ENCODE peak calls at places on chromosomes 3 and 15, in six cellular contexts. D is endodermal cell, M is kidney, R is GM13976, W is progenitor cell of endocrine pancreas, I is cardiac fibroblast. P is an unnamed sample.
A peak's percentile ranks its signal among the peaks of the same experiment; 100 is the strongest.

GRCh38 chr3:129123314-129124060 is 1.9 kb upstream of the RAB43 start:
- DNase-seq in M (no peak), R (no peak), I (no peak), D (peak; percentile 46), W (no peak), P (no peak)

GRCh38 chr15:76861815-76862397 is 43.2 kb downstream of the SCAPER start:
- DNase-seq in M (no peak), D (no peak), W (no peak), I (no peak), R (no peak), P (no peak)

GRCh38 chr3:50194128-50194902 is 2.9 kb downstream of the GNAT1 start:
- DNase-seq in I (peak; percentile 68), R (peak; percentile 90), W (peak; percentile 47), M (no peak), D (peak; percentile 91), P (no peak)

GRCh38 chr15:82543155-82543554 is 2.9 kb upstream of the RPS17 start:
- DNase-seq in I (peak; percentile 73), M (no peak), D (peak; percentile 77), R (no peak), W (no peak), P (no peak)

GRCh38 chr3:184262166-184262926 is 993 bp upstream of the CAMK2N2 start:
- DNase-seq in I (no peak), R (no peak), D (peak; percentile 62), M (peak; percentile 74), W (no peak), P (no peak)

GRCh38 chr15:65056106-65056505 is 10.9 kb downstream of the SLC51B start:
- DNase-seq in I (no peak), M (no peak), D (no peak), W (no peak), R (no peak), P (no peak)

GRCh38 chr3:182357928-182358327 is 435.4 kb upstream of the ATP11B start:
- DNase-seq in W (no peak), M (no peak), R (no peak), D (no peak), I (no peak), P (no peak)

GRCh38 chr15:77659350-77660321 is 26.9 kb upstream of the LINGO1 start:
- DNase-seq in W (peak; percentile 44), I (peak; percentile 63), R (peak; percentile 83), D (peak; percentile 89), M (no peak), P (no peak)

GRCh38 chr3:110459021-110459420 is 612.6 kb upstream of the NECTIN3 start:
- DNase-seq in D (no peak), R (no peak), I (peak; percentile 58), W (no peak), M (no peak), P (no peak)

GRCh38 chr3:10353160-10353559 is 32.2 kb upstream of the SEC13 start:
- DNase-seq in M (peak; percentile 39), I (peak; percentile 24), W (no peak), D (no peak), R (no peak), P (no peak)

GRCh38 chr3:127647171-127647884 is 18.3 kb downstream of the PODXL2 start:
- DNase-seq in R (no peak), I (no peak), D (no peak), M (no peak), W (no peak), P (no peak)

GRCh38 chr15:51243774-51244173 is 94.6 kb downstream of the CYP19A1 start:
- DNase-seq in R (peak; percentile 37), D (no peak), I (peak; percentile 35), W (no peak), M (no peak), P (no peak)

GRCh38 chr3:150254199-150254786 is 153.8 kb upstream of the TSC22D2 start:
- DNase-seq in W (no peak), D (no peak), I (no peak), M (no peak), R (no peak), P (no peak)

GRCh38 chr3:52742418-52743041 is 28.2 kb downstream of the NEK4 start:
- DNase-seq in M (no peak), R (peak; percentile 63), W (no peak), D (no peak), I (peak; percentile 66), P (no peak)

GRCh38 chr3:42704136-42704841 is 1.7 kb upstream of the HHATL start:
- DNase-seq in M (no peak), W (no peak), D (no peak), R (peak; percentile 24), I (no peak), P (peak; percentile 57)

GRCh38 chr15:59688383-59688887 is 685 bp downstream of the BNIP2 start:
- DNase-seq in D (no peak), M (no peak), I (peak; percentile 84), W (no peak), R (peak; percentile 13), P (no peak)

GRCh38 chr15:69593981-69594966 is 141.7 kb downstream of the RPLP1 start:
- DNase-seq in R (no peak), I (peak; percentile 54), D (peak; percentile 81), M (no peak), W (peak; percentile 89), P (peak; percentile 79)

GRCh38 chr3:40652072-40652471 is 127.3 kb downstream of the ZNF621 start:
- DNase-seq in W (no peak), I (no peak), D (no peak), M (no peak), R (no peak), P (no peak)

GRCh38 chr3:156728267-156728985 is 54.0 kb downstream of the TIPARP start:
- DNase-seq in R (no peak), W (no peak), M (no peak), D (no peak), I (peak; percentile 67), P (no peak)

GRCh38 chr3:149369991-149370866 is 7.2 kb downstream of the TM4SF1 start:
- DNase-seq in M (no peak), D (no peak), W (no peak), I (peak; percentile 41), R (no peak), P (no peak)

GRCh38 chr3:174333640-174334039 is 525.5 kb upstream of the NAALADL2 start:
- DNase-seq in D (no peak), M (no peak), I (no peak), R (no peak), W (no peak), P (no peak)

DNA sequence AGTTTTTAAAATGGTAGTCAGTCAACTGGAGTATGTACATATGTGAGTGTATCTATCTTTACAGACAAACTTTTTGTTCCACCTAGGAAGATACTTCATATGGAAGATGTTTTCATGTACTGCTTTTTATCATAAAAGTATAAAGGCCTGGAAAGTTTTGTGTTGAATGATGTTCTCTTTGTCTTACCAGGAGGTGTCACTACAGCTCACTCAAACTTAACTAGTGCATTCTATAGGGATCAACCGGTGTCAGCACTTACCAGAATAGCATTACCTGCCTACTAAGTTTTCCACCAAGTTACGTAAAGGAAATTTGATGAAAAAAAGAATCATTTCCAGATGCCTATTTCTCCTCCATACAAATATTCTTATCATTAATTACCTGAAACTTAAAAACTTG is 522.6 kb upstream of the SEMA6D start:
- DNase-seq in W (no peak), I (peak; percentile 64), R (no peak), D (no peak), M (no peak), P (no peak)
- TF ChIP-seq CTCF in W (peak; percentile 43), I (peak; percentile 32), R (no peak), D (peak; percentile 79), M (no peak), P (peak; percentile 61)

GRCh38 chr3:64329037-64329436 is 103.8 kb upstream of the PRICKLE2 start:
- DNase-seq in D (peak; percentile 56), W (no peak), R (no peak), I (no peak), M (no peak), P (no peak)
- TF ChIP-seq CTCF in D (peak; percentile 67), W (no peak), R (no peak), I (peak; percentile 9), M (no peak), P (peak; percentile 18)

DNA sequence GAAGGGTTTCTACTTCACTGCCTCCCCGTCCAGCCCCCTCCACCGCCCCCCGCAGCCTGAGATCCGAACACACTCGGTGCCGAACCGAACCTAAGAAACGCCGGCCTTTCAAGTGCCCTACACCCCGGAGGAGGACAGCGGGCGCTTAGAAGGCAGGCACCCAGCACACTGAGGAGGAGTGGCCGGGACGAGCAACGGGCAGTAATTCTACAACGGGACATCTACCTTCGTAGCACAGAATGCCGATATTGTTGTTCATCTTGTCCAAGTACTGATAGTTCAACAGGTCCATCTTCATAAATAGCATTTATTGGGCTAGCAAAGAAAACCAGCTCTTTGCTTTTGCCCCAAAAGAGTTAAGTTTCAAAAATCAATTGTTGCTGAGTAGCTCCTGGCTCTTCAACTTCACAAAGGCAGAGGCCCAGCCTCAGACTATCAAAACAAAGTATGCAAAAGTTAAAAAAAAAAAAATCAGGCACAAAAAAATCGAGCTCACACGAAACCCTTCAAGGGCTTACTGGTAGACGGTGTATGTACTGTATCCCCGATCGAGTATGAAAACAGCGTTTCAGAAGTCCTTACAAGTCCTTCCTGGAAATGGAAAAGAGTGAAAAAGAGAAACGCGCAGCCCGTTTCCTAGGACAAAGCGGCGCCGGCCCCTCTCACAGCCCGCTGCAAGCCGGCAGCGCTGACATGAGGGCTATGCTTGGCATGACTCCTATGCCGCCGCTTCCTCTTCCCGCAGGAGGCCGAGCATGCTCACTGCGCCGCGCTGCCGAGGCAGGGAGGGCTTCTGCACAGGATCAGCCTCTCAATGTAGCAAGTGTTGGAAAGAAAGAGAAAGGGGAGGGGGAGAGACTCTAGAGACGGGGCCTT is at the start of gene VGLL4:
- DNase-seq in W (peak; percentile 66), I (peak; percentile 87), R (peak; percentile 77), M (peak; percentile 95), D (peak; percentile 97), P (peak; percentile 89)
- TF ChIP-seq CTCF in W (no peak), I (peak; percentile 27), R (no peak), M (no peak), D (peak; percentile 28), P (no peak)

GRCh38 chr3:39063143-39063542 is 11.3 kb downstream of the WDR48 start:
- DNase-seq in I (no peak), M (no peak), R (no peak), W (no peak), D (no peak), P (no peak)

GRCh38 chr3:39064646-39065045 is 12.8 kb downstream of the WDR48 start:
- DNase-seq in W (no peak), R (no peak), D (no peak), M (no peak), I (peak; percentile 44), P (no peak)

GRCh38 chr3:39062180-39062579 is 10.4 kb downstream of the WDR48 start:
- DNase-seq in I (no peak), R (no peak), D (no peak), M (no peak), W (no peak), P (no peak)

GRCh38 chr3:39067286-39067685 is 15.5 kb downstream of the WDR48 start:
- DNase-seq in M (no peak), R (no peak), I (peak; percentile 19), W (no peak), D (no peak), P (no peak)

GRCh38 chr3:39065197-39065596 is 13.4 kb downstream of the WDR48 start:
- DNase-seq in M (no peak), W (no peak), D (peak; percentile 83), I (peak; percentile 54), R (peak; percentile 50), P (no peak)
- TF ChIP-seq CTCF in M (peak; percentile 30), W (peak; percentile 50), D (peak; percentile 79), I (peak; percentile 54), R (peak; percentile 47), P (peak; percentile 61)

GRCh38 chr15:71098920-71099319 is 16.4 kb upstream of the THSD4 start:
- DNase-seq in W (no peak), M (no peak), D (no peak), I (no peak), R (no peak), P (no peak)
- TF ChIP-seq CTCF in W (no peak), M (no peak), D (no peak), I (no peak), R (no peak), P (no peak)